ENCODE peak calls at places on chromosome 6, in five cellular contexts. One of them, this sample, is unnamed. For H3K9me3, the result is how much of the 10 kb centered on the place peaks cover.

GRCh38 chr6:119349341-119350201 is at the start of gene MAN1A1:
- DNase-seq in cardiac muscle cell: peak
- DNase-seq in ovary: peak
- DNase-seq in left lung: peak
- DNase-seq in uterus: peak
- DNase-seq in this sample: peak

GRCh38 chr6:8556370-8557018 is 121.1 kb upstream of the SLC35B3 start:
- DNase-seq in cardiac muscle cell: peak
- DNase-seq in ovary: no peak
- DNase-seq in left lung: no peak
- DNase-seq in uterus: no peak
- DNase-seq in this sample: no peak

GRCh38 chr6:48883116-48883515 is 579.9 kb downstream of the MMUT start:
- DNase-seq in cardiac muscle cell: peak
- DNase-seq in ovary: no peak
- DNase-seq in left lung: no peak
- DNase-seq in uterus: no peak
- DNase-seq in this sample: no peak

GRCh38 chr6:144185133-144185836 is 35.0 kb downstream of the STX11 start:
- DNase-seq in cardiac muscle cell: no peak
- DNase-seq in ovary: no peak
- DNase-seq in left lung: no peak
- DNase-seq in uterus: no peak
- DNase-seq in this sample: no peak

GRCh38 chr6:127832381-127832780 is 68.5 kb downstream of the THEMIS start:
- DNase-seq in cardiac muscle cell: no peak
- DNase-seq in ovary: no peak
- DNase-seq in left lung: no peak
- DNase-seq in uterus: no peak
- DNase-seq in this sample: no peak

GRCh38 chr6:106098383-106099234 is 12.5 kb downstream of the PRDM1 start:
- DNase-seq in cardiac muscle cell: peak
- DNase-seq in ovary: no peak
- DNase-seq in left lung: no peak
- DNase-seq in uterus: no peak
- DNase-seq in this sample: no peak

GRCh38 chr6:137856138-137856898 is 10.7 kb upstream of the TNFAIP3 start:
- DNase-seq in cardiac muscle cell: no peak
- DNase-seq in ovary: no peak
- DNase-seq in left lung: no peak
- DNase-seq in uterus: no peak
- DNase-seq in this sample: no peak

GRCh38 chr6:113755449-113756289 is 101.5 kb upstream of the MARCKS start:
- DNase-seq in cardiac muscle cell: no peak
- DNase-seq in ovary: no peak
- DNase-seq in left lung: no peak
- DNase-seq in uterus: no peak
- DNase-seq in this sample: no peak

GRCh38 chr6:33206027-33206863 is 1.8 kb downstream of the HSD17B8 start:
- DNase-seq in cardiac muscle cell: no peak
- DNase-seq in ovary: no peak
- DNase-seq in left lung: no peak
- DNase-seq in uterus: no peak
- DNase-seq in this sample: no peak

GRCh38 chr6:169827372-169827771 is 76.0 kb downstream of the ERMARD start:
- DNase-seq in cardiac muscle cell: no peak
- DNase-seq in ovary: no peak
- DNase-seq in left lung: no peak
- DNase-seq in uterus: peak
- DNase-seq in this sample: peak

GRCh38 chr6:43338243-43338642 is 29.6 kb upstream of the CRIP3 start:
- DNase-seq in cardiac muscle cell: no peak
- DNase-seq in ovary: no peak
- DNase-seq in left lung: no peak
- DNase-seq in uterus: no peak
- DNase-seq in this sample: no peak

GRCh38 chr6:89079611-89080213 is 839 bp upstream of the PNRC1 start:
- DNase-seq in cardiac muscle cell: peak
- DNase-seq in ovary: peak
- DNase-seq in left lung: no peak
- DNase-seq in uterus: peak
- DNase-seq in this sample: peak

GRCh38 chr6:160141001-160141726 is 19.5 kb downstream of the SLC22A1 start:
- DNase-seq in cardiac muscle cell: peak
- DNase-seq in ovary: no peak
- DNase-seq in left lung: no peak
- DNase-seq in uterus: no peak
- DNase-seq in this sample: peak

GRCh38 chr6:83978997-83979396 is 54.6 kb upstream of the MRAP2 start:
- DNase-seq in cardiac muscle cell: no peak
- DNase-seq in ovary: no peak
- DNase-seq in left lung: no peak
- DNase-seq in uterus: no peak
- DNase-seq in this sample: no peak

GRCh38 chr6:30489081-30490030 is at the start of gene HLA-E:
- DNase-seq in cardiac muscle cell: peak
- DNase-seq in ovary: peak
- DNase-seq in left lung: peak
- DNase-seq in uterus: peak
- DNase-seq in this sample: peak

GRCh38 chr6:143119260-143119659 is 58.6 kb downstream of the AIG1 start:
- DNase-seq in cardiac muscle cell: no peak
- DNase-seq in ovary: no peak
- DNase-seq in left lung: no peak
- DNase-seq in uterus: no peak
- DNase-seq in this sample: no peak

GRCh38 chr6:117908246-117909107 is 1.4 kb downstream of the SLC35F1 start:
- DNase-seq in cardiac muscle cell: no peak
- DNase-seq in ovary: no peak
- DNase-seq in left lung: peak
- DNase-seq in uterus: peak
- DNase-seq in this sample: no peak

GRCh38 chr6:116011520-116011919 is 49.2 kb downstream of the FRK start:
- DNase-seq in cardiac muscle cell: no peak
- DNase-seq in ovary: no peak
- DNase-seq in left lung: no peak
- DNase-seq in uterus: no peak
- DNase-seq in this sample: no peak

GRCh38 chr6:99119109-99120031 is 171.6 kb upstream of the FBXL4 start:
- DNase-seq in cardiac muscle cell: peak
- DNase-seq in ovary: no peak
- DNase-seq in left lung: no peak
- DNase-seq in uterus: no peak
- DNase-seq in this sample: peak

GRCh38 chr6:42923656-42924055 is 5.6 kb upstream of the CNPY3 start:
- DNase-seq in cardiac muscle cell: peak
- DNase-seq in ovary: no peak
- DNase-seq in left lung: no peak
- DNase-seq in uterus: no peak
- DNase-seq in this sample: no peak

GRCh38 chr6:35557239-35557638 is 44.5 kb upstream of the TULP1 start:
- DNase-seq in cardiac muscle cell: no peak
- DNase-seq in ovary: no peak
- DNase-seq in left lung: no peak
- DNase-seq in uterus: no peak
- DNase-seq in this sample: no peak

GRCh38 chr6:48101277-48101676 is 9.7 kb downstream of the PTCHD4 start:
- DNase-seq in cardiac muscle cell: no peak
- DNase-seq in ovary: no peak
- DNase-seq in left lung: no peak
- DNase-seq in uterus: no peak
- DNase-seq in this sample: no peak

GRCh38 chr6:78251930-78252329 is 599.1 kb downstream of the MEI4 start:
- DNase-seq in cardiac muscle cell: no peak
- DNase-seq in ovary: no peak
- DNase-seq in left lung: peak
- DNase-seq in uterus: no peak
- DNase-seq in this sample: no peak

GRCh38 chr6:9646346-9647042 is 768.4 kb downstream of the TFAP2A start:
- DNase-seq in cardiac muscle cell: peak
- DNase-seq in ovary: no peak
- DNase-seq in left lung: no peak
- DNase-seq in uterus: no peak
- DNase-seq in this sample: no peak

GRCh38 chr6:144597511-144597910 is 312.4 kb downstream of the UTRN start:
- DNase-seq in cardiac muscle cell: no peak
- DNase-seq in ovary: no peak
- DNase-seq in left lung: no peak
- DNase-seq in uterus: no peak
- DNase-seq in this sample: no peak

GRCh38 chr6:150503041-150503440 is 96.6 kb upstream of the PLEKHG1 start:
- DNase-seq in cardiac muscle cell: no peak
- DNase-seq in ovary: no peak
- DNase-seq in left lung: no peak
- DNase-seq in uterus: no peak
- DNase-seq in this sample: no peak

GRCh38 chr6:158402184-158402583 is 89.9 kb downstream of the TULP4 start:
- DNase-seq in cardiac muscle cell: no peak
- DNase-seq in ovary: no peak
- DNase-seq in left lung: no peak
- DNase-seq in uterus: no peak
- DNase-seq in this sample: no peak

GRCh38 chr6:89209457-89209856 is 7.7 kb downstream of the GABRR1 start:
- DNase-seq in cardiac muscle cell: no peak
- DNase-seq in ovary: no peak
- DNase-seq in left lung: no peak
- DNase-seq in uterus: no peak
- DNase-seq in this sample: no peak

GRCh38 chr6:63739094-63739687 is 103.6 kb downstream of the PHF3 start:
- DNase-seq in cardiac muscle cell: no peak
- DNase-seq in ovary: no peak
- DNase-seq in left lung: no peak
- DNase-seq in uterus: no peak
- DNase-seq in this sample: no peak

GRCh38 chr6:25296980-25297379 is 17.8 kb downstream of the CARMIL1 start:
- DNase-seq in cardiac muscle cell: peak
- DNase-seq in ovary: no peak
- DNase-seq in left lung: no peak
- DNase-seq in uterus: no peak
- DNase-seq in this sample: no peak

GRCh38 chr6:35967059-35967769 is 46.3 kb upstream of the SRPK1 start:
- DNase-seq in cardiac muscle cell: no peak
- DNase-seq in ovary: no peak
- DNase-seq in left lung: no peak
- DNase-seq in uterus: no peak
- DNase-seq in this sample: no peak

GRCh38 chr6:135002974-135003703 is 51.5 kb downstream of the HBS1L start:
- DNase-seq in cardiac muscle cell: no peak
- DNase-seq in ovary: no peak
- DNase-seq in left lung: no peak
- DNase-seq in uterus: no peak
- DNase-seq in this sample: no peak

GRCh38 chr6:5541025-5541424 is 279.7 kb downstream of the FARS2 start:
- DNase-seq in cardiac muscle cell: no peak
- DNase-seq in ovary: no peak
- DNase-seq in left lung: no peak
- DNase-seq in uterus: no peak
- DNase-seq in this sample: no peak

GRCh38 chr6:153790048-153790447 is 249.0 kb upstream of the OPRM1 start:
- DNase-seq in cardiac muscle cell: peak
- DNase-seq in ovary: no peak
- DNase-seq in left lung: peak
- DNase-seq in uterus: no peak
- DNase-seq in this sample: peak

GRCh38 chr6:55818482-55818881 is 56.9 kb downstream of the BMP5 start:
- DNase-seq in cardiac muscle cell: peak
- DNase-seq in ovary: no peak
- DNase-seq in left lung: no peak
- DNase-seq in uterus: no peak
- DNase-seq in this sample: no peak

DNA sequence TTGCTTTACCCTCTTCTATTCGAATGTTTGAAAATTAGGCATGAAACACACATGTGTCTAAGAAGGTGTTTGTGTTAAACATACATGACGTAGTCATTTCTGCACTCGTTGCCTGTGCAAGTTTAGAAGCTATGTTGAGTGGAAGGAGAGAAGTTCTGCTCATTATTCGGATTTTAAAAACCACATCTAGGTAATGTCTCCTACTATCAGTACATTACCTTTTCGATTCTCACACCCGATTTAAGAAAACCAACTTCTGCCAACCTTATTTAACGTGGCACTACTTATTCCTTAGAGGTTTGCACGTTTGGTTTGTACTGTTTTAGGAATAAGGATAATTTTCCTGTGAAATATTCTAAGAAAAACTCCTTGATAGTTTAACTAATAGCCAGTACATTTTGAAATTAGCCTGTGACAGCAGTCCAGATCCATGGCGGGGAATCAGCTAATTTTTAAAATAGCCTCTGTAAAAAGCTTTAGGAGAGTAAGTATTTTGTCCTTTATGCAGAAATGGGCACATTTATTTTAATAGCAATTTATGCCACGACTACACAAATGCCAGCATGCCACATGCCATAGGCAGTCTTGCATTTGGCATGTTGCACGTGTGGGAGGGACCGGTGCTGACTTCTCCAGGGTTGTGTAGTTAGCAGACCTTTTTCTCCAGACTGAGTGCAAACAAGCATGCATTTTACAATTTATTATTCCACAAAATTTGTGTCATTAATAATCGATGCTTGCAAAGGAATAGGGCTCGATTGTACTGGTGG is 6.1 kb downstream of the FOXC1 start:
- DNase-seq in cardiac muscle cell: no peak
- DNase-seq in ovary: no peak
- DNase-seq in left lung: no peak
- DNase-seq in uterus: no peak
- DNase-seq in this sample: no peak
- H3K4me3 ChIP-seq in cardiac muscle cell: no peak
- H3K4me3 ChIP-seq in ovary: no peak
- H3K4me3 ChIP-seq in left lung: no peak
- H3K4me3 ChIP-seq in uterus: no peak
- H3K4me3 ChIP-seq in this sample: peak

DNA sequence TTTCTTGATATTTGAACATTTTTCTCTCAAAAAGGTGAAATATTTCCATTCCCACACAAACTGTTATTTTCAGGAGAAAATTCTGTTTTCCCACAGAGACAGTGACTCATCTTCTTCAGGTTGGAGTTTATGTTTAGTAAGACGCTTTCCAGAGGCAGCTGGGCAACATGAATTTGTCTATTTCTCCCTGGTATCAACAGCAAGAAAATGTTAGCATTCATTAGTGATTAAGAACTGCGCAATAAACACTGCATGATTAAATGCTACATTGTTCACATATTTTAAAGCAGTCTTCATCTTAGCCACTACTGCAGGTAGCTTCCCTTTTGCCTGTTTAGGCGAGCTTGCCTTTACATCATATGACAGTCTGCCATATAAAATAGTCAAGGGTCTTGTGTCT is 295.7 kb downstream of the C6orf118 start:
- DNase-seq in cardiac muscle cell: no peak
- DNase-seq in ovary: no peak
- DNase-seq in left lung: no peak
- DNase-seq in uterus: no peak
- DNase-seq in this sample: no peak
- H3K9me3 ChIP-seq in cardiac muscle cell: under half
- H3K9me3 ChIP-seq in ovary: under half
- H3K9me3 ChIP-seq in left lung: under half
- H3K9me3 ChIP-seq in uterus: under half
- H3K9me3 ChIP-seq in this sample: under half

GRCh38 chr6:34237316-34237721 is 646 bp downstream of the HMGA1 start:
- DNase-seq in cardiac muscle cell: peak
- DNase-seq in ovary: peak
- DNase-seq in left lung: peak
- DNase-seq in uterus: peak
- DNase-seq in this sample: no peak
- TF ChIP-seq CTCF in cardiac muscle cell: no peak
- TF ChIP-seq CTCF in ovary: no peak
- TF ChIP-seq CTCF in left lung: no peak
- TF ChIP-seq CTCF in uterus: peak
- TF ChIP-seq CTCF in this sample: no peak

GRCh38 chr6:37558646-37559045 is 59.0 kb upstream of the CCDC167 start:
- DNase-seq in cardiac muscle cell: no peak
- DNase-seq in ovary: no peak
- DNase-seq in left lung: no peak
- DNase-seq in uterus: no peak
- DNase-seq in this sample: no peak
- H3K4me3 ChIP-seq in cardiac muscle cell: no peak
- H3K4me3 ChIP-seq in ovary: no peak
- H3K4me3 ChIP-seq in left lung: no peak
- H3K4me3 ChIP-seq in uterus: no peak
- H3K4me3 ChIP-seq in this sample: no peak

This sample was measured in endodermal cell.